ENCODE peak calls at places on chromosomes 2 and 18, in four cellular contexts. A is A549, S is HepG2, R is K562. W is an unnamed sample.

GRCh38 chr2:133667085-133667484 is 98.8 kb upstream of the NCKAP5 start:
- DNase-seq in A (peak), S (no peak), R (no peak), W (no peak)

GRCh38 chr18:3074094-3074493 is 61.1 kb upstream of the LPIN2 start:
- DNase-seq in A (no peak), S (peak), R (no peak), W (no peak)

GRCh38 chr2:238974510-238975166 is 126.8 kb downstream of the TWIST2 start:
- DNase-seq in A (peak), S (no peak), R (no peak), W (no peak)

GRCh38 chr2:73176205-73176880 is 26.0 kb upstream of the NOTO start:
- DNase-seq in A (no peak), S (peak), R (peak), W (peak)

GRCh38 chr2:207394203-207394741 is 135.5 kb upstream of the CREB1 start:
- DNase-seq in A (peak), S (no peak), R (no peak), W (no peak)

GRCh38 chr18:24735504-24736243 is 275.2 kb downstream of the HRH4 start:
- DNase-seq in A (no peak), S (no peak), R (no peak), W (no peak)

GRCh38 chr18:48032876-48033769 is 102.7 kb upstream of the SMAD2 start:
- DNase-seq in A (no peak), S (no peak), R (no peak), W (no peak)

GRCh38 chr2:85110991-85111560 is 22.1 kb upstream of the TCF7L1 start:
- DNase-seq in A (no peak), S (no peak), R (no peak), W (no peak)

GRCh38 chr18:24600076-24600654 is 139.7 kb downstream of the HRH4 start:
- DNase-seq in A (peak), S (peak), R (peak), W (no peak)

GRCh38 chr2:109175350-109175678 is 46.3 kb downstream of the SH3RF3 start:
- DNase-seq in A (no peak), S (no peak), R (no peak), W (no peak)

GRCh38 chr2:216350214-216350789 is 22.0 kb downstream of the MARCHF4 start:
- DNase-seq in A (peak), S (no peak), R (no peak), W (no peak)

GRCh38 chr2:62460175-62460574 is 45.8 kb downstream of the TMEM17 start:
- DNase-seq in A (no peak), S (no peak), R (no peak), W (no peak)

DNA sequence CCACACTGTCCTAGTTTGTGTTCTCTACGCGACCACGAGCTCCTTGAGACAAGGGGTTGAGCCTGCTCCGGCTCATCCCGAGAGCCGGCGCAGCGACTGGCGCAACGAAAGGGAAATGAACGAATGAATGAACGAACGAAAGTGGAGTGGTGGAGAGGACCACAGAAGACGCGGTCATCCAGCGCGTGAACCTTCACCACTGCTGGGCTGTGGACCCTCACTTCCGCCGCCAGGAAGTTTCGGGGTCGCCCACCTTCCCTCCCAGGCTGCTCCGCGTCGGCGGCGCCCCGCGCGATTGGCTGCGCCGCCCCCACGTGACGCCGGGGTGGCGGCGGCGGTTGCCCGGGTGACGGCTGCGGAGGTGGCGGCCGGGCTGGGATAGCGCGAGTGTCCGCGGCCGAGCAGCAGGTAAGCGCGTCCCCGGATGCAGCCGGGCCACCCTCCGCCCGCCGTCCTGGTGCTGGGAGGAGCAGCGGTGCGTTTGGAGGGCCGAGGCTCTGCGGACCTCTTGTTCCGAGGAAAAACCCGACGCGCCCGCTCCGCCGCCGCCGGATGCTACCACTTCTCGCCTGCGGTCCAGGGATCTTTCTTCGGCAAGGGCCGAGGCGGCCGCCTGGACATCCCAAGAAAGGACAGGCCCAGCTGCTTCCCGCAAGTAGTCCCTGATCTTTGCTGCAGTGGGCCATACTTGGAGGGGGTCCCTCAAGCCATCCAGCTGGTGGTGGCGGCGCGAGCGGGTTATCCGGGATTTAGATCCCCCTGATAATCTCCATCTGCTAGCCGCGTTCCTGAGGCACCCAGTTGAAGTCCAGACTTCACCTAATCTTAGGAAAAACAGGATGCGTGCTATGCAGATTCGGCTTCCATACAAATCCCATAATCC is at the start of gene ARMC9:
- DNase-seq in A (peak), S (peak), R (peak), W (peak)
- TF ChIP-seq NR3C1 in A (no peak), S (no peak), R (no peak), W (no peak)

GRCh38 chr18:59667488-59667887 is 29.7 kb downstream of the CCBE1 start:
- DNase-seq in A (no peak), S (no peak), R (no peak), W (no peak)
- TF ChIP-seq HMGXB4 in A (no peak), S (no peak), R (no peak), W (no peak)

DNA sequence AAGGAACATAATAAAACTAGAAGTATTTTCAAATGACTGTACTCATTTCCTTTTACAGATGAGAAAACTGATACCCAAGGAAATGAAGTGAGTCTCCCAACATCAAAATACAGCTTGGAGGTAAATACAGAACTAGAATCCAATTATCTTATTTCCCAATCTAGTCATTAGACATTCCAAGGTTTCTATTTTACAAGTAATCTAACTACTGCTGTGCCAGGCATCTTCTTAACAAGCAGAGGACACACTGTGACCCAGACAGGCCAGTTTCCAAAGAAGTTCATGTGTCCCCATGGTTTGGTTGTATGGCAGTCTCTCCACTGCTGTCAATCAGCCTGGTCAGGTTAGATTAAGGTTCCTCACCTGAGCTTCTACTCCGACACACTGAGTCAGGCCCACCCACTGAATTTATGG is 143.5 kb downstream of the THADA start:
- DNase-seq in A (no peak), S (no peak), R (no peak), W (no peak)
- TF ChIP-seq NR3C1 in A (no peak), S (no peak), R (no peak), W (no peak)

GRCh38 chr2:8306530-8307351 is 375.1 kb upstream of the ID2 start:
- DNase-seq in A (peak), S (no peak), R (no peak), W (no peak)
- TF ChIP-seq HMGXB4 in A (no peak), S (no peak), R (no peak), W (no peak)

DNA sequence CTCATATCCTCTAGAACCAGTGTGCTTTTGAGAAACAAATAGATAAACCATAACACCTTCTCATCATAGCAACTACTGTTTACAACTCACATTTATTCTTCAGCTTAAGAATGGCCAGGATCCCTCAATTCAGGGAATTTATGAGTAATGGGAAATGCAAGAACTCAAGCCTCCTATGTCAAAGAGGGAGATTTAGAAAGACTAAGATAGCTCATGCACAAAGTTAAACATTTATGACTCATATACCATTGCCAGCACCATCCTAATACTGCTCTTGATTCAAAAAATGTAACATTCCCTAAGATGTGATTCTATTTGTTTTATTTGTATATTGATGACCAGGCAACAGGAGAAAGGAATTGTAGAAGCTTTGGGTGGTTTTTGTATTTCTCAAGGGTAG is 172.8 kb downstream of the CYP26B1 start:
- DNase-seq in A (no peak), S (no peak), R (no peak), W (no peak)
- TF ChIP-seq NR3C1 in A (no peak), S (no peak), R (no peak), W (no peak)

GRCh38 chr2:42834161-42834560 is 41.8 kb upstream of the HAAO start:
- DNase-seq in A (no peak), S (no peak), R (no peak), W (no peak)

GRCh38 chr2:42829556-42830510 is 37.5 kb upstream of the HAAO start:
- DNase-seq in A (peak), S (no peak), R (no peak), W (no peak)

GRCh38 chr2:42828487-42829416 is 36.4 kb upstream of the HAAO start:
- DNase-seq in A (peak), S (peak), R (peak), W (peak)

GRCh38 chr2:42832289-42832634 is 39.9 kb upstream of the HAAO start:
- DNase-seq in A (no peak), S (no peak), R (no peak), W (no peak)

GRCh38 chr2:42830922-42831574 is 38.7 kb upstream of the HAAO start:
- DNase-seq in A (peak), S (no peak), R (no peak), W (no peak)
- TF ChIP-seq HMGXB4 in A (no peak), S (no peak), R (no peak), W (no peak)

DNA sequence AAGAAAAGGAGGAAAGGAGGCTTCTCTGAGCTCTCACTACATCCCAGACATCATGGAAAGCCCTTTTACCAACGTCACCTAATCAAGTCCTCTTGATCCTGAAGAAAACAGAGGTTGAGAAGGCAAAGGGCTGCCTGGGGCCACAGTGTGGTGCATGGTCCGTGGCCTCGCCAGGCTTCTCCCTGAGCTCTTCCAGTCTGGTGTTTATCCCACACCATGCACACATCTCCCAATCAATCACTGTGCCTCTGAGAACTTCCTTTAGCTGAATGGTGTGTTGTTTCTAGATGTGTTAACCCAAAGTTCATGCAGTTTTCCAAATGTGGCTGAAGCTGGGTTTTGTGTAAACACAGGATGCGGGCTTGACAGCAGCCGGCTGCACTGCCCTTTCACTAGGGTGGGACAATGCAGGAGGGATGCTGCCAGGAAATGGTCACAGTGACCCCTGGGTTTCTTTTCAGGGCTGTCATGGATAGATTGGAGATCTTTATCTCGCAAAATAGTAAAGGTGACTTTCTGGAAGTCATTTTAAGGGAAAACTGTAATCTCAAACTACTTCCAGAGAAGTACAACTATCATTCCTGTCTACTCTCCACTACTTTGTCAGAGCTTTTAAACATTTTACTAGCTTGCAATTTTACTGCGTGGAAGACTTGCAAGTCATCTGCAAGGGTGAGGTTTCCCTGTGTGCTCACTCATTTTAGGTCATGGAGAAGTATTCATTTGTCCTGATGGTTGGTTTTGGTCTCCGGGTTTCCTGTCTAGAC is 54.6 kb downstream of the IL1R2 start:
- DNase-seq in A (no peak), S (peak), R (no peak), W (no peak)
- TF ChIP-seq NR3C1 in A (no peak), S (no peak), R (no peak), W (no peak)

W was measured in WTC11.